ENCODE peak calls at places on chromosomes 2 and 18, in six cellular contexts. F is body of pancreas, N is upper lobe of left lung, U is HepG2, A is HCT116, O is heart left ventricle. R is an unnamed sample.

GRCh38 chr2:28152585-28153284 is 239.9 kb upstream of the FOSL2 start:
- ATAC-seq in F (no peak), N (no peak), U (no peak), A (no peak), O (no peak), R (no peak)

GRCh38 chr2:179860255-179861026 is 971 bp downstream of the ZNF385B start:
- ATAC-seq in F (peak), N (peak), U (peak), A (peak), O (peak), R (peak)

GRCh38 chr18:48227206-48227605 is 182.0 kb downstream of the ZBTB7C start:
- ATAC-seq in F (no peak), N (no peak), U (no peak), A (no peak), O (peak), R (no peak)

GRCh38 chr2:42957109-42958035 is 165.0 kb upstream of the HAAO start:
- ATAC-seq in F (no peak), N (no peak), U (peak), A (no peak), O (no peak), R (no peak)

GRCh38 chr2:210199186-210199765 is 26.0 kb downstream of the ACADL start:
- ATAC-seq in F (peak), N (no peak), U (no peak), A (peak), O (no peak), R (no peak)

GRCh38 chr18:63339920-63340484 is 20.4 kb upstream of the BCL2 start:
- ATAC-seq in F (no peak), N (no peak), U (no peak), A (peak), O (no peak), R (no peak)

GRCh38 chr2:73821227-73821626 is 7.5 kb upstream of the STAMBP start:
- ATAC-seq in F (no peak), N (no peak), U (no peak), A (no peak), O (no peak), R (no peak)

GRCh38 chr18:45626330-45627203 is 11.3 kb downstream of the SLC14A2 start:
- ATAC-seq in F (no peak), N (no peak), U (no peak), A (no peak), O (peak), R (peak)

GRCh38 chr2:69216535-69217332 is 170.3 kb downstream of the GFPT1 start:
- ATAC-seq in F (no peak), N (no peak), U (peak), A (no peak), O (peak), R (no peak)

GRCh38 chr2:191247381-191248057 is 2.3 kb downstream of the MYO1B start:
- ATAC-seq in F (peak), N (peak), U (peak), A (no peak), O (peak), R (peak)

GRCh38 chr2:69980408-69980807 is 19.0 kb upstream of the ASPRV1 start:
- ATAC-seq in F (no peak), N (no peak), U (no peak), A (no peak), O (no peak), R (no peak)

GRCh38 chr2:158723921-158724802 is 71.0 kb upstream of the DAPL1 start:
- ATAC-seq in F (peak), N (peak), U (peak), A (peak), O (no peak), R (no peak)
- TF ChIP-seq CTCF in F (no peak), N (peak), U (peak), A (peak), O (no peak), R (no peak)

GRCh38 chr2:66575625-66576371 is 140.9 kb downstream of the MEIS1 start:
- ATAC-seq in F (peak), N (peak), U (peak), A (no peak), O (peak), R (peak)

GRCh38 chr2:66574701-66575624 is 140.0 kb downstream of the MEIS1 start:
- ATAC-seq in F (peak), N (no peak), U (peak), A (no peak), O (peak), R (peak)

GRCh38 chr2:66571873-66572272 is 136.9 kb downstream of the MEIS1 start:
- ATAC-seq in F (no peak), N (no peak), U (no peak), A (no peak), O (no peak), R (no peak)

GRCh38 chr2:66573866-66574265 is 138.9 kb downstream of the MEIS1 start:
- ATAC-seq in F (no peak), N (no peak), U (no peak), A (no peak), O (no peak), R (no peak)

DNA sequence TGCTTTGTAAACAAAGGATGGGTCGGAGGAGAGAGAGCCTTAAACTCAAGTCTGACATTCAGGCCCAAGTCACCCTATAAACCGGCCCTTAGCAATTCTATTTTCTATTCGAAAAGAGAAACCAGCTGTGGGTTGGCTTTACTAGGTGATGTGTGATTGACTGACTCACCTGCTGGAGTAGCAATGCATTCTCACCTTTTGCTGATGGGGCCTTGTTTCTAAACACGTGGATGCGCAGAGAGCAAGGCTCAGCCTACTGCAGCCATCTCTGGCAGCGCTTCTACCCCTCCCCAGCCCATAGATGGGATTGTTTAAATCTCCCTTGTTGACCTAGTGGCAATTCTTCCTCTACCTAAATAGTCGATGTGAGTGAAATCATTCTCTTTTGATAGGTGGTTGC is 138.5 kb downstream of the MEIS1 start:
- ATAC-seq in F (no peak), N (no peak), U (no peak), A (no peak), O (no peak), R (no peak)
- H3K27ac ChIP-seq in F (peak), N (peak), U (no peak), A (no peak), O (no peak), R (peak)

GRCh38 chr2:231393149-231394131 is 2.1 kb upstream of the B3GNT7 start:
- ATAC-seq in F (no peak), N (peak), U (peak), A (no peak), O (no peak), R (no peak)
- TF ChIP-seq POLR2A in F (no peak), N (no peak), U (no peak), A (no peak), O (no peak), R (no peak)

GRCh38 chr2:60341151-60341550 is 212.3 kb downstream of the BCL11A start:
- ATAC-seq in F (no peak), N (no peak), U (no peak), A (no peak), O (no peak), R (no peak)
- TF ChIP-seq CTCF in F (no peak), N (no peak), U (no peak), A (no peak), O (no peak), R (no peak)

DNA sequence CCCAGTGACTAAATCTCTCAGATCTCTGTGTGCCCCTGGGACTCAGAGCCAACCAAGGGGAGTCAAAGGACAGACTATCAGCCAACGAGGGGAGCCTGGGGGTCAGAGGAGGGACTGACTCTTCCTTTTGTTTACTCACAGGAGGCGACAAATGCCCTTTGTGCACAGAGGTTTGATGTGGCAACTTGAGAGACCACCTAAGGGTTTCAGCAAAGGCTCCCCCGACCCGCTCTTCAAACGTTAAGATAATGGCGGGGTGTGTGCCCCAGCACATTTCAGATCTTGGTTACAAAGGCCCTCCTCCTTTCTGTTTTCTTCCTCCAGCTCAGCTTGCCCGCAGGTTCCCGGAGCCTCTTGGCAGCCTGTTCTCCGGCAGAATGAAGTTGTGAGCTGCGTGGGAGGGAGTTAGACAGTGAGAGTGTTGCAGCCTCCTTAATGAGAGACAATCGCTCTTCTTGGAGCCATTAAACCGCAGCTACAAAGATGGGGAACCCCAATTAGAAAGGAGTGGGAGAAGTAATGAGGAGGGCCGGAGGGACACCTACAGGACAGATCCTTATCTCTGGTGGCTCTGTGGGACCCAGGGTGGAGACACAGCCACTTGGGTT is 76.2 kb downstream of the KIAA2012 start:
- ATAC-seq in F (no peak), N (peak), U (peak), A (no peak), O (peak), R (peak)
- H3K27ac ChIP-seq in F (no peak), N (no peak), U (no peak), A (no peak), O (peak), R (peak)

GRCh38 chr2:230905448-230906430 is 19.3 kb downstream of the GPR55 start:
- ATAC-seq in F (no peak), N (no peak), U (peak), A (peak), O (no peak), R (no peak)
- TF ChIP-seq POLR2A in F (no peak), N (no peak), U (no peak), A (no peak), O (no peak), R (no peak)

DNA sequence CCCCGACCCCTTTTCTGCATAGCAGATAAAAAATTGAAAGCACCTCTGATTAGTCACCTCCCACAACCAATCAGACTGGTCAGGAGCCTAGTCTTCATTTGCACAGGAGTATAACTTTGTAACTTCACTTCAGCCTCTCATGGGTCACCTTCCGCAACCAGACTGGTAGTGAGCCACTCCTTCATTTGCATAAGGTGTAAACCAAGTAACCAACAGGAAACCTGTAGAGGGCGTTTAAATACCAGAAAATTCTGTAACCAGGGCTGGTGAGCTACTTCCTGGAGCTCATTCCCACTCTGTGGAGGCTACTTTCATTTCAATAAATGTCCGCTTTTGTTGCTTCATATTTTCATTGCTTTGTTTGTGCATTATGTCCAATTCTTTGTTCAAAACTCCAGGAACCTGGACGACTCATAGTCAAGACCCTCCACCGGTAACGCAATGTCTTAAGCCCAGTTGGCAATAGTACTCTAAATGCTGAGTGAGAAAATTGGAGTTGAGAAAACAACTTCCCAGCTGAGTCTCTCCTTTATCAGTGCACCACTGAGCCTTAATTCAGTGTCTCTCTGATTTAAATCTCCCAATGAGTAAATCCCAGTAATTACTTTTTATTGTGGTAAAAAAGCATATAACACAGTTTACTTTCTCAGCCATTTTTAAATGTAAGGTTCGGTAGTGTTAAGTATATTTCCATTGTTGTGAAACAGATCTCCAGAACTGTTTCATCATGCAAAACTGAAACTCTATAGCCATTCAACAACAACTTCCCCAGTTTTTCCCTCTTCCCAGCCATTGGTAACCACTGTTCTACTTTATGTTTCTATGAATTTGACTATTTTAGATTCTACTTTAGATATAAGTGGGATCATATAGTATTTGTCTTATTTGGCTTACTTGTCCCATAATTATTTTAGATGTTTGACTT is 392.7 kb upstream of the SLC8A1 start:
- ATAC-seq in F (peak), N (peak), U (peak), A (peak), O (no peak), R (no peak)
- TF ChIP-seq CTCF in F (peak), N (no peak), U (peak), A (no peak), O (no peak), R (no peak)

DNA sequence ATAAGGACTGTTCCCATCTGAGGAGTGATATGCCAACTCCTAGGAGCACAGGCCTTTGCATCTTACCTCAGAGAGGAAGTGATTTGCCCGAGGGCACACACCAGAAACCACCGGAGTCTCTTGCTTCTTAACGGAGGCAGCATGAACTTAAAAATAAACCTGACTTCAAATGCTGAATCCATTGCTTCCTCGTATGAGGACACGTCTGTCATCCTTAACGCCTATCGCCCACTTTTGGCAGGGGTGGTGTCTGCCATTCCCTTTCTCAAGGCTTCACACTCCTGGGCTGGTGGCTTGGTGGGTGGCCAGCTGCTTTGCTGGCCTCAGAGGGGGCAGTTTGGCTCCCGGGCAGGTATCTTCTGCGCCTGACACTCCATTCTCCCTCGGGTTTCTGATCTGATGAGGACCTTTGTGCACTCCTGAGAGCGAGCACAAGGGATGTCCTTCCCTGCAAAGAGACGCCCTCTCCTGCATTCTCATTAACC is 1.1 kb upstream of the PREB start:
- ATAC-seq in F (no peak), N (no peak), U (no peak), A (no peak), O (no peak), R (no peak)
- H3K27ac ChIP-seq in F (no peak), N (no peak), U (no peak), A (peak), O (no peak), R (peak)

GRCh38 chr2:201233192-201234166 is 26.9 kb upstream of the CASP8 start:
- ATAC-seq in F (peak), N (peak), U (peak), A (peak), O (peak), R (peak)
- TF ChIP-seq POLR2A in F (peak), N (no peak), U (peak), A (peak), O (peak), R (no peak)

DNA sequence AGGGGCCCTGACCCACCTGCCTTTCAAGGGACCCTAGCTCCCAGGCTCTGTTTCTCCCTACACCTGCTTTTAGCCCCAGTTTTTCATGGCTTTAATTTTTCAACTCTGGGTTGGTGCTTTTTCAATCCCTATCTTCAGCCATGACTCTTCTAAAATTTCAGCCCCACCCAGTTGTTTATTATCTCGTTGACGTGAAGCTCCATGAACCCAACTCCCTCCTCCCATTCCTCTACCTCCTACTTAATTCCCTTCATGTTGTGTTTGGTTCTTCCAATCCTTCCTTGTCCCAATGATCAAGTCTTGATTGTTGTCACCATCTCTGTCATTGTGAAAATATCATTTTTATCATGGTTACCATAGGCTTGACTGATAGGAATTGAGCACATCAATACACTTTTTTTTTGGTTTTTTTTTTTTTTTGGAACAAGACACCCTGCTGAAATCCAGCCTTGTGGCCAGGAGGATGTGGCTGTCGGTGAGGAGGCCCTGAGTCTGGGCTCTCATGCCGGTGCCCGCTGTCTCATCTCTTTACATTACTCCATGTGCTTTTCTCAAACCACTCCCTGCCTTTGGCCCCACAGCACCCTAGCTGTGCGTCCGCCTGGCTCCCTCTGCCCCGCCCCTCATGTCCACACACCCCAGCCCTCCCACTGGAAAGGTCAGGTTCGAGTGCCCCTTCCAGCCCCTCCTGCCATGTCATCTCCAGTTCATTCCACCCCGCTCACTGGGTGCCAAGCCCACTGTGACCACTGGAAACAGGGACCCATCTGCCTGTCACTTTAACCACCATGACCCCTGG is 39.3 kb downstream of the NAPG start:
- ATAC-seq in F (no peak), N (no peak), U (no peak), A (no peak), O (no peak), R (no peak)
- TF ChIP-seq CTCF in F (no peak), N (no peak), U (no peak), A (no peak), O (no peak), R (no peak)